ENCODE peak calls at places on chromosomes 13 and 19, in six cellular contexts. S, G, M, E, H and Z are unnamed samples.

GRCh38 chr19:45901912-45902650 is at the start of gene MYPOP:
- DNase-seq in S (no peak), M (no peak), H (peak; percentile 59), G (no peak), E (no peak), Z (no peak)

GRCh38 chr19:28066988-28067387 is 1146.0 kb downstream of the UQCRFS1 start:
- DNase-seq in G (no peak), E (no peak), S (no peak), H (no peak), M (no peak), Z (no peak)

GRCh38 chr13:40333238-40333637 is 333.2 kb downstream of the FOXO1 start:
- DNase-seq in G (no peak), S (no peak), H (no peak), E (no peak), M (no peak), Z (no peak)

GRCh38 chr13:100208002-100208401 is 119.1 kb downstream of the PCCA start:
- DNase-seq in E (no peak), M (no peak), S (no peak), H (no peak), G (no peak), Z (no peak)

GRCh38 chr19:33064117-33064777 is 441 bp downstream of the RHPN2 start:
- DNase-seq in H (peak; percentile 79), S (no peak), M (no peak), G (peak; percentile 50), E (no peak), Z (no peak)

GRCh38 chr13:112725346-112726017 is 35.6 kb downstream of the ATP11A start:
- DNase-seq in G (no peak), H (no peak), E (no peak), S (no peak), M (no peak), Z (no peak)

GRCh38 chr19:49851456-49852259 is 699 bp downstream of the PTOV1 start:
- DNase-seq in M (no peak), G (no peak), S (no peak), E (no peak), H (peak; percentile 87), Z (no peak)

GRCh38 chr19:44308011-44308410 is 3.2 kb upstream of the ZNF235 start:
- DNase-seq in S (peak; percentile 42), E (no peak), G (no peak), M (no peak), H (no peak), Z (no peak)

GRCh38 chr19:4981681-4981958 is 12.7 kb downstream of the KDM4B start:
- DNase-seq in M (no peak), G (no peak), E (no peak), H (no peak), S (no peak), Z (no peak)

GRCh38 chr13:112073245-112074138 is 6.5 kb downstream of the SOX1 start:
- DNase-seq in E (no peak), G (no peak), S (no peak), H (peak; percentile 89), M (no peak), Z (no peak)

GRCh38 chr19:18519962-18520847 is 1.7 kb downstream of the ELL start:
- DNase-seq in G (peak; percentile 74), H (peak; percentile 85), M (no peak), S (peak; percentile 85), E (peak; percentile 83), Z (peak; percentile 33)

GRCh38 chr13:44967656-44968451 is 21.4 kb downstream of the NUFIP1 start:
- DNase-seq in S (peak; percentile 51), M (no peak), G (no peak), E (peak; percentile 69), H (no peak), Z (no peak)

GRCh38 chr13:106533940-106534843 is 1.3 kb downstream of the EFNB2 start:
- DNase-seq in H (peak; percentile 56), M (no peak), S (peak; percentile 63), G (peak; percentile 48), E (peak; percentile 63), Z (no peak)

GRCh38 chr19:29881386-29881785 is 60.7 kb upstream of the URI1 start:
- DNase-seq in G (no peak), M (no peak), E (no peak), S (peak; percentile 14), H (no peak), Z (no peak)

GRCh38 chr19:38661996-38662395 is 14.5 kb downstream of the ACTN4 start:
- DNase-seq in M (no peak), E (no peak), S (no peak), H (no peak), G (peak; percentile 72), Z (no peak)

GRCh38 chr13:101474419-101474957 is 22.0 kb downstream of the ITGBL1 start:
- DNase-seq in H (peak; percentile 79), E (peak; percentile 90), M (no peak), G (no peak), S (peak; percentile 90), Z (peak; percentile 76)

GRCh38 chr19:12790628-12791344 is 500 bp upstream of the JUNB start:
- DNase-seq in H (no peak), E (no peak), M (no peak), S (no peak), G (no peak), Z (no peak)
- H3K4me3 ChIP-seq in H (peak overlapping the region; percentile 83), E (peak overlapping the region; percentile 47), M (peak overlapping the region; percentile 89), S (peak overlapping the region; percentile 44), G (peak overlapping the region; percentile 60), Z (peak overlapping the region; percentile 55)

GRCh38 chr19:58182989-58183821 is at the start of gene ZNF274:
- DNase-seq in G (peak; percentile 94), E (peak; percentile 95), H (peak; percentile 97), M (peak; percentile 75), S (peak; percentile 96), Z (peak; percentile 53)

GRCh38 chr19:58183822-58184215 is 958 bp downstream of the ZNF274 start:
- DNase-seq in G (no peak), H (no peak), E (no peak), M (peak; percentile 13), S (no peak), Z (no peak)

GRCh38 chr19:58182577-58182988 is 278 bp upstream of the ZNF274 start:
- DNase-seq in M (peak; percentile 74), S (no peak), H (no peak), G (no peak), E (no peak), Z (no peak)

GRCh38 chr19:58181902-58182576 is 822 bp upstream of the ZNF274 start:
- DNase-seq in S (peak; percentile 49), M (no peak), H (peak; percentile 82), G (peak; percentile 30), E (peak; percentile 44), Z (no peak)
- TF ChIP-seq CTCF in S (peak; percentile 57), M (no peak), H (peak; percentile 82), G (peak; percentile 4), E (peak; percentile 73), Z (peak; percentile 21)

DNA sequence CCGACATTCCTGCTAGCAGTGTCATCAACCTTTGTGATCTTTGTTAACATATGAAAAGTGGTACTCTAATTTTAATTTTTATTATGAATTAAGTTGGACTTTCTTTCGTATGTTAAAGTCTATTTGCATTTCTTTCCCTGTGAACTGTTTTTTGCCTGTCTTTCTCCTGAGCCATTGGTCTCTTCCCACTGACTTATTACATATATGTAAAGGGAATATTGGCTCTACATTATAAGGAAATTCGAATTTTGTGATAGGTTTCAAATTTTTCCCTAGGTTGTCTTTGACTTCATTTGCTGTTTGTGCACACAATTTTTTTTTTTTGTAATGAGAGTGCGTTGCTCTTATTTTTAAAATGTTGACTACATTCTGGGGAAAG is 442 bp upstream of the CDC16 start:
- DNase-seq in G (no peak), H (peak; percentile 21), E (no peak), S (no peak), M (no peak), Z (no peak)
- H3K4me3 ChIP-seq in G (peak overlapping the region; percentile 18), H (peak overlapping the region; percentile 60), E (peak overlapping the region; percentile 91), S (peak overlapping the region; percentile 18), M (peak overlapping the region; percentile 84), Z (peak overlapping the region; percentile 90)

DNA sequence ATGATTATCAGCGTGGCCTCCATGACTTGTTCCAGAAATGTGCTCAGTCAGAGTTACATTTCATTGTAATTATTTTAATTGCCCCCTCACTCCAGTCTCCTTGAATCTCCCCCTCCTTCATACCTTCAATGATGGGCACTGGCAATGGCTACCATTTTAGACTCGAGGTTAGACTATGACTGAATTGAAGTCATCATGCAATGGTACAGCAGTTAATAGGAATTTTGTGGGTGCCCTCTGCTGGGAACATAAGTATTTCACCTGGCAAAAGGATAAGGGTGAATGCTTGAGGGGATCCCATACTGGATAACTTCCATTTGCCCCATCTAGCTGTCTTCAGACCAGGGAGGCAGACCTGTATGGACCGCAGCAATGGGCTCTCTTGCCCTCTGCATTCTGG is 32.2 kb upstream of the USP12 start:
- DNase-seq in E (peak; percentile 41), G (no peak), H (peak; percentile 24), M (no peak), S (peak; percentile 50), Z (no peak)
- TF ChIP-seq CTCF in E (peak; percentile 23), G (peak; percentile 7), H (peak; percentile 25), M (no peak), S (peak; percentile 27), Z (no peak)

GRCh38 chr19:34666200-34666957 is 10.6 kb downstream of the SCGB2B2 start:
- DNase-seq in M (no peak), E (no peak), H (no peak), G (no peak), S (no peak), Z (no peak)

GRCh38 chr19:34664870-34665269 is 12.1 kb downstream of the SCGB2B2 start:
- DNase-seq in E (no peak), M (no peak), H (no peak), G (no peak), S (no peak), Z (no peak)

GRCh38 chr19:34667349-34668076 is 9.4 kb downstream of the SCGB2B2 start:
- DNase-seq in S (peak; percentile 15), E (peak; percentile 24), H (peak; percentile 28), G (no peak), M (no peak), Z (no peak)

GRCh38 chr19:34669305-34669704 is 7.7 kb downstream of the SCGB2B2 start:
- DNase-seq in E (no peak), H (no peak), M (no peak), S (no peak), G (no peak), Z (no peak)

GRCh38 chr19:34666958-34667265 is 10.0 kb downstream of the SCGB2B2 start:
- DNase-seq in E (no peak), S (no peak), M (no peak), G (no peak), H (no peak), Z (no peak)
- H3K4me3 ChIP-seq in E (no peak overlapping the region), S (no peak overlapping the region), M (peak overlapping the region; percentile 40), G (no peak overlapping the region), H (no peak overlapping the region), Z (no peak overlapping the region)

GRCh38 chr19:42024622-42025111 is 30.6 kb upstream of the ATP1A3 start:
- DNase-seq in H (no peak), M (no peak), E (peak; percentile 66), S (no peak), G (peak; percentile 36), Z (no peak)

GRCh38 chr19:42032428-42032827 is 37.6 kb downstream of the GRIK5 start:
- DNase-seq in H (peak; percentile 87), E (peak; percentile 20), G (no peak), S (no peak), M (no peak), Z (no peak)

GRCh38 chr19:42028304-42029216 is 34.5 kb upstream of the ATP1A3 start:
- DNase-seq in H (peak; percentile 85), E (no peak), M (no peak), S (no peak), G (no peak), Z (no peak)

GRCh38 chr19:42033413-42033812 is 36.6 kb downstream of the GRIK5 start:
- DNase-seq in H (no peak), E (no peak), M (no peak), S (no peak), G (no peak), Z (no peak)

GRCh38 chr19:42030605-42031004 is 36.6 kb upstream of the ATP1A3 start:
- DNase-seq in H (no peak), M (no peak), G (no peak), S (no peak), E (no peak), Z (no peak)
- TF ChIP-seq CTCF in H (no peak), M (no peak), G (no peak), S (no peak), E (no peak), Z (no peak)